ENCODE peak calls at places on chromosomes 13 and 19, in eight cellular contexts. G, B, Y, H, V, A, N and E are unnamed samples.

GRCh38 chr13:99332456-99332855 is 25.3 kb upstream of the GPR183 start:
- DNase-seq in B (no peak), V (no peak), Y (no peak), N (no peak), G (no peak), H (no peak), A (no peak), E (no peak)

GRCh38 chr13:73365240-73365639 is 306.4 kb downstream of the KLF5 start:
- DNase-seq in H (no peak), A (no peak), G (no peak), Y (no peak), N (no peak), V (no peak), B (no peak), E (no peak)

GRCh38 chr13:48493851-48494250 is 39.0 kb downstream of the RCBTB2 start:
- DNase-seq in V (peak; percentile 15), H (peak; percentile 11), B (no peak), N (no peak), G (no peak), Y (no peak), A (peak; percentile 82), E (peak; percentile 71)

GRCh38 chr19:41912899-41913475 is 15.3 kb downstream of the ERFL start:
- DNase-seq in Y (no peak), B (no peak), V (no peak), A (no peak), N (no peak), G (no peak), H (no peak), E (no peak)

GRCh38 chr19:39307822-39308530 is 11.8 kb downstream of the IFNL1 start:
- DNase-seq in A (no peak), N (no peak), V (no peak), B (no peak), H (no peak), G (no peak), Y (no peak), E (no peak)

GRCh38 chr13:109055850-109056249 is 426.4 kb downstream of the MYO16 start:
- DNase-seq in G (no peak), Y (no peak), V (no peak), N (no peak), A (no peak), H (no peak), B (no peak), E (no peak)

GRCh38 chr13:27619711-27620376 is 485 bp downstream of the LNX2 start:
- DNase-seq in G (no peak), A (peak; percentile 74), N (peak; percentile 57), B (peak; percentile 54), H (peak; percentile 39), V (peak; percentile 42), Y (peak; percentile 15), E (peak; percentile 23)

GRCh38 chr13:41716236-41716635 is 244.7 kb downstream of the VWA8 start:
- DNase-seq in G (no peak), B (no peak), V (no peak), A (no peak), H (no peak), N (no peak), Y (no peak), E (no peak)

GRCh38 chr19:16002985-16003384 is 54.2 kb downstream of the OR10H4 start:
- DNase-seq in V (no peak), H (no peak), Y (no peak), N (no peak), A (no peak), G (no peak), B (no peak), E (no peak)

GRCh38 chr13:50080158-50080855 is 65.1 kb downstream of the KCNRG start:
- DNase-seq in Y (no peak), G (peak; percentile 29), B (no peak), V (peak; percentile 50), N (no peak), H (peak; percentile 22), A (peak; percentile 65), E (peak; percentile 58)

GRCh38 chr19:46856062-46857022 is 4.5 kb upstream of the ARHGAP35 start:
- DNase-seq in G (peak; percentile 79), A (peak; percentile 99), B (peak; percentile 97), V (peak; percentile 94), N (peak; percentile 98), H (peak; percentile 96), Y (peak; percentile 95), E (peak; percentile 97)

GRCh38 chr13:62626771-62627170 is 1211.1 kb upstream of the PCDH20 start:
- DNase-seq in A (no peak), N (no peak), B (no peak), H (no peak), Y (no peak), G (no peak), V (no peak), E (peak; percentile 8)
- TF ChIP-seq CTCF in A (no peak), N (no peak), B (no peak), H (peak; percentile 21), Y (no peak), G (peak; percentile 64), V (peak; percentile 19), E (no peak)

GRCh38 chr13:43894438-43894837 is 14.7 kb downstream of the LACC1 start:
- DNase-seq in A (peak; percentile 38), G (no peak), B (no peak), H (no peak), N (no peak), V (no peak), Y (no peak), E (no peak)
- TF ChIP-seq CTCF in A (no peak), G (peak; percentile 24), B (no peak), H (peak; percentile 76), N (no peak), V (peak; percentile 35), Y (no peak), E (peak; percentile 27)

DNA sequence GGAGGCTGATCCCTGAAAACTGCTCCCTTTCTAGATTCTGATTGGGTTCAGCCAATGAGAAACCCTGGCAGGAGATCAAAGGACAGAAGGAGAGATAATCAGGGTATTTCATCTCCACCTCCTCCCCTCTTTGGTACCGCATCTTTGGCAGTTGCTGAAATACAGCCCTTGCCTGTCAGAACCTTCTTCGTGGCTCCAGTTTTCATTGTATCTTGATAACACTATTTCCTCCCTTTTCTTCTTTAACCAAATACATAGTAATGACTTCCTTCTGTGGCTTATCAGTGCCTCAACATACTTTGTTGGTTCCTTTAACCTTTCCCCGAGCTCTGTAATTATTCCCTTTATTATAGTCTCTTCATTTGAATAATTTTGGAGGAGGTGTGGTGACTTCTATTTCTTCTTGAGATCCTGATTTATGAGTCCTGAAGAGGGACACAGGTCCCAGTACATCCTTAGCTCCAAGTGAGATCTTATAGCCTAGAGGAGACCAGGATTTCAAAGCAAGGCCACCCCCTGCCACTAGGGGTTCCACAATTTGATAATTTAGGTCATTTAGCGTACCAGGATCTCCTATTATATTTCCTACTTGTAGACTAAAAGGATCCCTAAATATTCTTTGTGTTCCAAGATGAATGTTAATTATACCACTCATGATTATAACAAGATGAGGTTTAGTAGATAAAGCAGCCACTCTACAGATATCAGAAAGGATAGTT is 98.0 kb downstream of the EDNRB start:
- DNase-seq in V (no peak), Y (no peak), B (no peak), N (no peak), A (no peak), H (no peak), G (no peak), E (no peak)
- TF ChIP-seq CTCF in V (no peak), Y (no peak), B (no peak), N (no peak), A (no peak), H (no peak), G (peak; percentile 32), E (no peak)

DNA sequence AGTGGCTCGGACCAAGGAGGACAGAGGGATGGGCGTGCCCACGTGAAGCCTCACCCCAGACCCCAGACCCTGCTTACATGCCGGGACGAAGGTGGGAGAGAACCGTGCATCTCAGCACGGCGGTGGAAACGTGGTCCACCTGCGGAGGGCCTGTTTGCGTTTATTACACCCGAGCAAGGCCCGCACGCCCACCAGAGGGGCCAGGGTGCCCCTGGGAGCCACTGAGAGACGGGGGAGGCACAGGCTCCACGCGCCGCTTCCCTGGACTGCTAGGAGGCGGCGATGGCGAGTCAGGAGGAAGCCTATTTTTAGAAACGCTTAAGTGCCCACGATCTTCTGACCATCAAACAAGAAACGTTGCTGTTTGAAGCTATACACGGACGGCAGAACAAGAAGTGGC is 80.7 kb downstream of the ATP11A start:
- DNase-seq in N (peak; percentile 14), B (no peak), G (no peak), V (no peak), H (no peak), A (no peak), Y (no peak), E (no peak)
- TF ChIP-seq CTCF in N (no peak), B (no peak), G (no peak), V (no peak), H (no peak), A (no peak), Y (no peak), E (no peak)